ENCODE peak calls at places on chromosome 16, in six cellular contexts. E is HL-60; K is non-pigmented ciliary epithelial cell; V is stimulated activated CD8-positive, alpha-beta memory T cell treated with anti-CD3 and anti-CD28 coated beads, Interleukin-2, amount 100 ng/mL, for 1 hour; Z is NCI-H1930; T is A172. W is an unnamed sample.

GRCh38 chr16:89646906-89647305 is 10.6 kb downstream of the CHMP1A start:
- DNase-seq in E (no peak), K (no peak), V (no peak), Z (no peak), T (no peak), W (no peak)

GRCh38 chr16:50260206-50261159 is 5.9 kb upstream of the ADCY7 start:
- DNase-seq in E (no peak), K (no peak), V (no peak), Z (no peak), T (no peak), W (no peak)

GRCh38 chr16:58028541-58029070 is 3.1 kb downstream of the MMP15 start:
- DNase-seq in E (no peak), K (no peak), V (no peak), Z (no peak), T (no peak), W (no peak)

GRCh38 chr16:83813818-83814653 is 6.3 kb downstream of the HSBP1 start:
- DNase-seq in E (no peak), K (peak; percentile 28), V (no peak), Z (peak; percentile 22), T (peak; percentile 78), W (peak; percentile 19)

GRCh38 chr16:3171855-3172593 is 16.0 kb upstream of the OR1F1 start:
- DNase-seq in E (no peak), K (no peak), V (no peak), Z (no peak), T (peak; percentile 28), W (no peak)

GRCh38 chr16:21262779-21263639 is 15.1 kb downstream of the CRYM start:
- DNase-seq in E (no peak), K (no peak), V (no peak), Z (no peak), T (no peak), W (no peak)

GRCh38 chr16:72979974-72980373 is 68.0 kb downstream of the ZFHX3 start:
- DNase-seq in E (no peak), K (no peak), V (no peak), Z (no peak), T (no peak), W (no peak)

GRCh38 chr16:28193530-28194423 is 18.0 kb downstream of the XPO6 start:
- DNase-seq in E (no peak), K (peak; percentile 94), V (no peak), Z (no peak), T (peak; percentile 92), W (no peak)

GRCh38 chr16:85428899-85429775 is 184.0 kb upstream of the GSE1 start:
- DNase-seq in E (no peak), K (no peak), V (no peak), Z (no peak), T (no peak), W (no peak)

GRCh38 chr16:50881953-50882352 is 140.1 kb downstream of the CYLD start:
- DNase-seq in E (no peak), K (no peak), V (no peak), Z (no peak), T (no peak), W (no peak)

GRCh38 chr16:11224894-11225676 is 30.9 kb downstream of the SOCS1 start:
- DNase-seq in E (no peak), K (no peak), V (peak; percentile 49), Z (no peak), T (no peak), W (no peak)

GRCh38 chr16:69017036-69017783 is 88.2 kb upstream of the HAS3 start:
- DNase-seq in E (no peak), K (peak; percentile 52), V (no peak), Z (no peak), T (peak; percentile 86), W (no peak)

GRCh38 chr16:57620316-57621231 is 7.9 kb upstream of the ADGRG1 start:
- DNase-seq in E (no peak), K (no peak), V (no peak), Z (no peak), T (no peak), W (no peak)

GRCh38 chr16:16107839-16108238 is 115.5 kb downstream of the ABCC6 start:
- DNase-seq in E (no peak), K (no peak), V (no peak), Z (no peak), T (no peak), W (no peak)

GRCh38 chr16:48596326-48596725 is 13.7 kb downstream of the N4BP1 start:
- DNase-seq in E (no peak), K (no peak), V (no peak), Z (no peak), T (no peak), W (no peak)

GRCh38 chr16:14357328-14357727 is 272.7 kb downstream of the PARN start:
- DNase-seq in E (no peak), K (no peak), V (no peak), Z (no peak), T (no peak), W (no peak)

GRCh38 chr16:75097941-75098897 is 18.4 kb downstream of the LDHD start:
- DNase-seq in E (no peak), K (no peak), V (peak; percentile 28), Z (no peak), T (no peak), W (no peak)

GRCh38 chr16:27363797-27364196 is 38.2 kb upstream of the IL21R start:
- DNase-seq in E (no peak), K (no peak), V (no peak), Z (no peak), T (peak; percentile 11), W (no peak)

W was measured in NCI-H187.